ENCODE peak calls at places on chromosomes 11 and 22, in seven cellular contexts. S is breast epithelium; W is retinal pigment epithelial cell; T is mucosa of descending colon; D is colonic mucosa; Y is upper lobe of right lung; A is CD8-positive, alpha-beta T cell. C is an unnamed sample.

GRCh38 chr22:50626314-50626855 is 1.6 kb downstream of the ARSA start:
- DNase-seq in S (peak; percentile 49), W (no peak), T (no peak), D (no peak), Y (peak; percentile 63), A (no peak), C (no peak)

GRCh38 chr11:65504671-65505433 is 6.0 kb downstream of the MALAT1 start:
- DNase-seq in S (peak; percentile 51), W (no peak), T (peak; percentile 7), D (no peak), Y (no peak), A (no peak), C (peak; percentile 68)

GRCh38 chr11:78957481-78958245 is 383.0 kb upstream of the NARS2 start:
- DNase-seq in S (no peak), W (no peak), T (no peak), D (no peak), Y (no peak), A (no peak), C (peak; percentile 41)

GRCh38 chr11:110524227-110524626 is 94.5 kb downstream of the FDX1 start:
- DNase-seq in S (no peak), W (no peak), T (no peak), D (no peak), Y (no peak), A (no peak), C (peak; percentile 44)

GRCh38 chr11:126385991-126386728 is 30.7 kb downstream of the ST3GAL4 start:
- DNase-seq in S (peak; percentile 36), W (no peak), T (no peak), D (no peak), Y (no peak), A (no peak), C (no peak)

GRCh38 chr22:50528682-50529415 is 963 bp downstream of the TYMP start:
- DNase-seq in S (no peak), W (no peak), T (no peak), D (no peak), Y (no peak), A (no peak), C (no peak)

GRCh38 chr11:107665016-107665415 is 46.8 kb downstream of the SLN start:
- DNase-seq in S (no peak), W (peak; percentile 17), T (no peak), D (no peak), Y (no peak), A (no peak), C (no peak)

GRCh38 chr11:1192741-1193325 is 30.0 kb upstream of the MUC5B start:
- DNase-seq in S (peak; percentile 12), W (no peak), T (no peak), D (no peak), Y (no peak), A (no peak), C (no peak)

GRCh38 chr11:64498151-64498550 is 92.9 kb upstream of the SLC22A12 start:
- DNase-seq in S (no peak), W (no peak), T (no peak), D (no peak), Y (no peak), A (no peak), C (no peak)

GRCh38 chr11:79617561-79617960 is 176.7 kb upstream of the TENM4 start:
- DNase-seq in S (no peak), W (no peak), T (no peak), D (no peak), Y (no peak), A (no peak), C (no peak)

GRCh38 chr11:82932564-82932963 is 31.0 kb downstream of the DDIAS start:
- DNase-seq in S (no peak), W (no peak), T (no peak), D (no peak), Y (no peak), A (no peak), C (no peak)

GRCh38 chr11:34721646-34722045 is 100.8 kb downstream of the EHF start:
- DNase-seq in S (no peak), W (no peak), T (no peak), D (no peak), Y (no peak), A (no peak), C (peak; percentile 15)

GRCh38 chr11:17571431-17572358 is 24.6 kb downstream of the OTOG start:
- DNase-seq in S (peak; percentile 35), W (no peak), T (no peak), D (peak; percentile 7), Y (no peak), A (no peak), C (no peak)

GRCh38 chr11:84581083-84581482 is 1046.1 kb downstream of the DLG2 start:
- DNase-seq in S (no peak), W (no peak), T (no peak), D (no peak), Y (no peak), A (no peak), C (no peak)

GRCh38 chr11:18757742-18758294 is 31.8 kb upstream of the IGSF22 start:
- DNase-seq in S (no peak), W (no peak), T (no peak), D (no peak), Y (no peak), A (no peak), C (peak; percentile 46)

GRCh38 chr11:109680127-109680526 is 258.1 kb downstream of the C11orf87 start:
- DNase-seq in S (no peak), W (peak; percentile 32), T (no peak), D (no peak), Y (no peak), A (no peak), C (peak; percentile 21)

GRCh38 chr11:2310786-2311455 is 9.1 kb downstream of the TSPAN32 start:
- DNase-seq in S (no peak), W (no peak), T (peak; percentile 40), D (no peak), Y (peak; percentile 60), A (no peak), C (no peak)

GRCh38 chr11:102868359-102868758 is 6.4 kb downstream of the MMP12 start:
- DNase-seq in S (no peak), W (peak; percentile 28), T (no peak), D (no peak), Y (no peak), A (no peak), C (no peak)

GRCh38 chr11:105027671-105028070 is 4.7 kb upstream of the CASP5 start:
- DNase-seq in S (no peak), W (no peak), T (no peak), D (no peak), Y (no peak), A (no peak), C (no peak)

GRCh38 chr22:49764151-49764581 is 63.5 kb downstream of the BRD1 start:
- DNase-seq in S (peak; percentile 25), W (no peak), T (peak; percentile 29), D (no peak), Y (peak; percentile 63), A (no peak), C (no peak)

GRCh38 chr22:45683248-45683647 is 11.6 kb downstream of the ATXN10 start:
- DNase-seq in S (no peak), W (no peak), T (no peak), D (no peak), Y (no peak), A (no peak), C (no peak)
- H3K4me3 ChIP-seq in S (no peak overlapping the region), W (no peak overlapping the region), T (no peak overlapping the region), D (no peak overlapping the region), Y (no peak overlapping the region), A (no peak overlapping the region), C (no peak overlapping the region)

DNA sequence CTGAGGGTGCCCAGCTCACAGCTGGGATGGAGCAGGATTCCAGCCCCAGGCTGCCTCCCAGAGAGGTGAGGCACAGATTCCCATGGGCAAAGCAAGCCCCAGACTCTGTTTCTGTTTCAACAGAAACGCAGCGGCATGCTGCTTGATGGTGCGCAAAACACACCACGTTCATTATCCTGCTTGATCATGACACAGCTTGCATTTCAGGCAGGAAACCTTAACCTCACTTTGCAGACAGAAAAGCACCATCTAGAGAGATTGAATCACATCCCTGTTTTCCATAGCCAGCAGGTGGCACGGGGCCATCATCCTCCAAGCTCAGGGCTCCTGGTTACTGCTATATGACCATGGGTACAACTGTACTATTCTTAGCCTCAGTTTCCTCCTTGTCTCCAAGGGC is 110.2 kb downstream of the TP53I11 start:
- DNase-seq in S (no peak), W (no peak), T (no peak), D (no peak), Y (no peak), A (no peak), C (peak; percentile 6)
- TF ChIP-seq CTCF in S (no peak), W (no peak), T (no peak), D (no peak), Y (no peak), A (no peak), C (no peak)

DNA sequence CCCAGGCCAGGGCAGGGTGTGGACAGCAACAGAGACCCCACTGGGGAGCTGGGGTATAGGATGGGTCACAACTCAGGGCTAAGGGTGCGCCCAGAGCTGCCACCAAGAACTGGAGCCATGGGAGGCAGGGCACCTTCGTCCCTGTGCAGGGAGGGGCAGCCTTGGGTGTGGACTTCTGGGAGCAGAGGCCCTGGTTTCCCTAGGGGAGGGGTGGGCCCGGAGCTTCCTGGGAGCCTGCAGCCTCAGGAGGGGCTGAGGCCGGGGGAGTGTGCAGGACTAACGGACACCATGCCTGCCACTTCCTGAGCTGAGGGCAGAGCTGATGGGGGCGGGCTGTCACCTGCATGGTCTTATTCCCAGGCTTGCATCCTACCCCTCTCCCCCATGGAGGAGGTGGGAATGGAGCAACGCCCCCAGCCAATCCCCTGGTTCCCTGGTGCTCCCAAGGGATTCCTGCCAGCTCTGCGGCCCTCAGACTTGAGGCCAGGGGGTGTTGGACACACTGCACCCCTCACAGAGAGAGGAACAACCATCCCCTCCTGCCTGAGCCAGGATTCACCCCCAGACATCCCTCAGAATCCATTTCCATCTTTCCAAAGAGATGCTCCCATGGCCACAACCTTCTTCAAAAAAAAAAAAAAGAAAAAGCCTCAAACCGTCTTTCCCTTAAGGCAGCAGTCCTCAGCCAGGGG is 225.7 kb downstream of the CTTN start:
- DNase-seq in S (no peak), W (no peak), T (no peak), D (peak; percentile 70), Y (no peak), A (no peak), C (no peak)
- H3K4me3 ChIP-seq in S (no peak overlapping the region), W (no peak overlapping the region), T (no peak overlapping the region), D (no peak overlapping the region), Y (no peak overlapping the region), A (no peak overlapping the region), C (no peak overlapping the region)

GRCh38 chr11:5556596-5557188 is 8.4 kb upstream of the OR52H1 start:
- DNase-seq in S (no peak), W (no peak), T (no peak), D (no peak), Y (no peak), A (no peak), C (no peak)

GRCh38 chr11:5548440-5548839 is at the start of gene OR52H1:
- DNase-seq in S (no peak), W (no peak), T (no peak), D (no peak), Y (no peak), A (no peak), C (no peak)

GRCh38 chr11:5547982-5548381 is 358 bp downstream of the OR52H1 start:
- DNase-seq in S (no peak), W (no peak), T (no peak), D (no peak), Y (no peak), A (no peak), C (no peak)

GRCh38 chr11:5550440-5551095 is 2.2 kb upstream of the OR52H1 start:
- DNase-seq in S (no peak), W (peak; percentile 31), T (no peak), D (no peak), Y (no peak), A (no peak), C (peak; percentile 75)

GRCh38 chr11:5553347-5553746 is 5.0 kb upstream of the OR52H1 start:
- DNase-seq in S (no peak), W (no peak), T (no peak), D (no peak), Y (no peak), A (no peak), C (no peak)
- TF ChIP-seq CTCF in S (no peak), W (peak; percentile 12), T (no peak), D (no peak), Y (no peak), A (no peak), C (peak; percentile 17)